ENCODE peak calls at places on chromosomes 13 and 19, in ten cellular contexts. Q is A549, X is heart left ventricle, K is HCT116, Z is right lobe of liver, W is IMR-90, I is GM12878, M is HepG2, H is body of pancreas, P is K562. C is an unnamed sample.

GRCh38 chr13:113145911-113146598 is 12.4 kb upstream of the PROZ start:
- ATAC-seq in Q (no peak), X (no peak), K (no peak), Z (no peak), W (no peak), I (no peak), M (no peak), H (no peak), P (no peak), C (no peak)

GRCh38 chr19:29623726-29624488 is 17.8 kb downstream of the POP4 start:
- ATAC-seq in Q (no peak), X (no peak), K (no peak), Z (peak; percentile 13), W (no peak), I (peak; percentile 72), M (no peak), H (no peak), P (peak; percentile 53), C (no peak)

GRCh38 chr19:34096020-34096915 is 76.0 kb upstream of the LSM14A start:
- ATAC-seq in Q (peak; percentile 91), X (no peak), K (peak; percentile 89), Z (peak; percentile 66), W (peak; percentile 64), I (peak; percentile 56), M (no peak), H (peak; percentile 67), P (peak; percentile 78), C (no peak)

GRCh38 chr13:39481493-39481892 is 121.5 kb downstream of the LHFPL6 start:
- ATAC-seq in Q (no peak), X (no peak), K (no peak), Z (no peak), W (no peak), I (no peak), M (no peak), H (no peak), P (no peak), C (no peak)

GRCh38 chr13:41075485-41075884 is 14.2 kb downstream of the WBP4 start:
- ATAC-seq in Q (no peak), X (no peak), K (no peak), Z (peak; percentile 9), W (no peak), I (no peak), M (no peak), H (no peak), P (no peak), C (no peak)

GRCh38 chr13:53151692-53152421 is 123.2 kb downstream of the OLFM4 start:
- ATAC-seq in Q (peak; percentile 51), X (no peak), K (no peak), Z (no peak), W (no peak), I (peak; percentile 95), M (peak; percentile 81), H (peak; percentile 54), P (peak; percentile 82), C (no peak)

GRCh38 chr13:24119593-24120508 is 40.7 kb upstream of the SPATA13 start:
- ATAC-seq in Q (no peak), X (no peak), K (no peak), Z (peak; percentile 70), W (peak; percentile 71), I (no peak), M (no peak), H (peak; percentile 50), P (no peak), C (no peak)

GRCh38 chr19:45087531-45087930 is 5.4 kb upstream of the PPP1R37 start:
- ATAC-seq in Q (no peak), X (no peak), K (no peak), Z (no peak), W (no peak), I (no peak), M (no peak), H (no peak), P (no peak), C (no peak)

GRCh38 chr19:32908641-32909190 is 39.1 kb upstream of the SLC7A9 start:
- ATAC-seq in Q (no peak), X (no peak), K (no peak), Z (no peak), W (no peak), I (no peak), M (no peak), H (no peak), P (no peak), C (no peak)

GRCh38 chr13:77222000-77222690 is 104.7 kb downstream of the MYCBP2 start:
- ATAC-seq in Q (no peak), X (no peak), K (no peak), Z (no peak), W (no peak), I (no peak), M (no peak), H (no peak), P (no peak), C (no peak)

GRCh38 chr13:45068036-45069001 is 52.0 kb upstream of the GTF2F2 start:
- ATAC-seq in Q (no peak), X (no peak), K (no peak), Z (no peak), W (no peak), I (no peak), M (no peak), H (no peak), P (no peak), C (no peak)

GRCh38 chr19:17777840-17778620 is 16.9 kb upstream of the B3GNT3 start:
- ATAC-seq in Q (peak; percentile 87), X (no peak), K (peak; percentile 85), Z (peak; percentile 62), W (peak; percentile 88), I (peak; percentile 54), M (peak; percentile 68), H (peak; percentile 31), P (peak; percentile 97), C (peak; percentile 38)

GRCh38 chr19:29687244-29687896 is 22.1 kb downstream of the PLEKHF1 start:
- ATAC-seq in Q (peak; percentile 15), X (peak; percentile 34), K (no peak), Z (no peak), W (peak; percentile 93), I (no peak), M (no peak), H (peak; percentile 65), P (peak; percentile 88), C (peak; percentile 90)

GRCh38 chr13:65638572-65639168 is 1591.5 kb downstream of the PCDH9 start:
- ATAC-seq in Q (peak; percentile 36), X (no peak), K (peak; percentile 75), Z (peak; percentile 71), W (peak; percentile 88), I (peak; percentile 81), M (peak; percentile 67), H (peak; percentile 58), P (no peak), C (no peak)

GRCh38 chr19:50963381-50963780 is 6.0 kb downstream of the KLK6 start:
- ATAC-seq in Q (no peak), X (no peak), K (no peak), Z (no peak), W (no peak), I (no peak), M (no peak), H (no peak), P (no peak), C (no peak)
- TF ChIP-seq POLR2A in Q (no peak), X (no peak), K (no peak), Z (no peak), W (no peak), I (no peak), M (no peak), H (no peak), P (no peak), C (no peak)

DNA sequence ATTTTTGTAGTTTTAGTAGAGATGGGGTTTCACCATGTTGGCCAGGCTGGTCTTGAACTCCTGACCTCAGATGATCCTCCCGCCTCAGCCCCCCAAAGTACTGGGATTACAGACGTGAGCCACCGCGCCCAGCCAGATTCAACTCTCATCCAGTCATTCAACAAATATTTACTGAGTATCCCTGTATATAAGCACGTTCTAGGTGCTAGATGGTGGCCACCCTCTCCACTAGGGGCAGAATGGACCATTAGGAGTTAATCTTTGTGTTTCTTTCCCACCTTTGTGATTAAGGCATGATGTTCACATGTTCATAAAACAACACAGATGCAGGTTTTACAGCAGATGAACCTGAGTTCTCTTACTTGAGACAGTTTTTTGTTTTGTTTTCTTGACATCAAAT is 7.3 kb downstream of the SHKBP1 start:
- ATAC-seq in Q (peak; percentile 81), X (no peak), K (peak; percentile 71), Z (no peak), W (peak; percentile 35), I (peak; percentile 32), M (peak; percentile 43), H (no peak), P (peak; percentile 76), C (no peak)
- TF ChIP-seq CTCF in Q (peak; percentile 44), X (no peak), K (no peak), Z (no peak), W (peak; percentile 35), I (peak; percentile 44), M (no peak), H (no peak), P (peak; percentile 57), C (no peak)

DNA sequence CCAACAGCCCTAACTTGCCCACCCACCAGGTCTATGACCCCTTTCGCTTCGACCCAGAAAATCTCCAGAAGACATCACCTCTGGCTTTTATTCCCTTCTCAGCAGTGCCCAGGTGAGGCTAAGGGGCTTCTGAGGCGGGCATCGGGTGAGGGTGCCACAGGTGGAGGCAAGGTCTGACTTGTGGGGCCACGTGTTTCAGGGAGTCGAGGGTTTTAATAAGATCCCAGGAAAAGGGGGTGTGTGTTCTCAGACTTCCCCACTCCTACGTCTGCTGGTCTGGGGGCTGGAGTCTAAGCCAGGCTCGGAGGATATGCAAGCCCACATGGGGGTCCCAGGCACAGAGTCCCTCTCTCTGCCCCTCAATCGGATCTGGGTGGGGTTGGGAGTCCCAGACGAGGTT is 30.9 kb upstream of the CYP4F8 start:
- ATAC-seq in Q (peak; percentile 21), X (no peak), K (no peak), Z (no peak), W (no peak), I (no peak), M (peak; percentile 18), H (no peak), P (no peak), C (no peak)
- TF ChIP-seq POLR2A in Q (no peak), X (no peak), K (no peak), Z (no peak), W (no peak), I (no peak), M (no peak), H (no peak), P (no peak), C (no peak)

GRCh38 chr19:13055213-13056051 is 47.2 kb downstream of the LYL1 start:
- ATAC-seq in Q (no peak), X (peak; percentile 23), K (peak; percentile 49), Z (no peak), W (peak; percentile 59), I (no peak), M (no peak), H (peak; percentile 45), P (no peak), C (peak; percentile 70)
- TF ChIP-seq CTCF in Q (no peak), X (no peak), K (no peak), Z (no peak), W (peak; percentile 8), I (no peak), M (peak; percentile 44), H (no peak), P (no peak), C (no peak)

C was measured in gastroesophageal sphincter.